ENCODE peak calls at places on chromosomes 13 and 19, in six cellular contexts. W, Y, K, P, J and R are unnamed samples.

GRCh38 chr19:46773018-46773399 is 15.4 kb downstream of the SLC1A5 start:
- DNase-seq in J (no peak), K (no peak), Y (no peak), W (no peak), P (no peak), R (no peak)

GRCh38 chr19:12331211-12331941 is 2.1 kb downstream of the ZNF563 start:
- DNase-seq in K (peak; percentile 29), W (no peak), P (peak; percentile 13), J (no peak), Y (peak; percentile 38), R (no peak)

GRCh38 chr13:77299587-77299986 is 27.3 kb downstream of the MYCBP2 start:
- DNase-seq in K (no peak), Y (no peak), P (no peak), J (no peak), W (no peak), R (no peak)

GRCh38 chr13:110108348-110109139 is 198.4 kb downstream of the COL4A1 start:
- DNase-seq in Y (no peak), K (peak; percentile 81), P (peak; percentile 75), W (peak; percentile 37), J (peak; percentile 94), R (peak; percentile 85)

GRCh38 chr13:109139346-109139745 is 509.9 kb downstream of the MYO16 start:
- DNase-seq in Y (no peak), P (no peak), K (no peak), W (no peak), J (no peak), R (no peak)

GRCh38 chr13:101230271-101230890 is 185.9 kb downstream of the NALCN start:
- DNase-seq in P (no peak), Y (no peak), W (no peak), J (no peak), K (no peak), R (no peak)

GRCh38 chr19:7917292-7918061 is 2.7 kb upstream of the SNAPC2 start:
- DNase-seq in W (peak; percentile 50), Y (peak; percentile 58), K (no peak), P (peak; percentile 86), J (peak; percentile 64), R (peak; percentile 79)

GRCh38 chr13:63206431-63206830 is 1790.8 kb upstream of the PCDH20 start:
- DNase-seq in W (no peak), J (no peak), P (no peak), K (no peak), Y (no peak), R (no peak)

GRCh38 chr19:48806818-48807589 is 3.8 kb downstream of the BCAT2 start:
- DNase-seq in P (peak; percentile 42), Y (no peak), J (peak; percentile 60), W (peak; percentile 92), K (no peak), R (peak; percentile 77)

DNA sequence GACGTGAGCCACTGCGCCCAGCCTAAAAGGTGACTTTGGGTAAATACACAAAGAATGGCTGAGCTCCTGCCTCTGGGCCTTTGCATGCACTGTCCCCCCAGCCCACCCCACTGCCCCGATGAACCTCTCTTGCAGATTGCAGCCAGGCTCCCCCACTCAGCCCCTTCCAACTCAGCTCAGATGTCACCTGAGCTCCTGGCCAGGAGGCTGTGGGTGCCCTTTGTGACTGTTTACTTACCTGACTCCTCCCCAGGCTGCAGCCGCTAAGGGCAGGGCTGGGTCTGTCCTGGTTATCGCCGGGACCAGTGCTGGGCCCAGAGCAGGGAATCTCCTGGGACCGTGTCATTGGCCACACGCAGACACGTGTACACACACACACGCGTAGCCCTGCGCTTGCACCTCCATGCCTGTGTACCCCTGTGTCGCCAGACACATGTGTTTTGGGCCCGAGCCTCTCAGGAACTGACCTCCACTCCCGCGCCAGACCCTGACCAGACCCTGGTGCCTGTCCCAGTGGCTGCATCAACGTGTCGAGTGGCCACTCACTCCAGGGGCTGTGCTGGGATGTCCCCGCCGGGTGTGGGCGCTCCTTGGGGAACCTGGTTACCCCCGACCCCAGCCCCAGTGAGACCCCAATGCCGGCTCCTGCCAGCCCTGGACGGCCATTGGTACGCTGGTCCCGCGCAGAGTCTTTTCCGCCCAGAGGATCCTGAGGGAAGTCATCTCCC is 18.7 kb downstream of the EFNA2 start:
- DNase-seq in K (no peak), P (no peak), W (peak; percentile 86), Y (no peak), J (no peak), R (no peak)
- H3K27ac ChIP-seq in K (no peak overlapping the region), P (no peak overlapping the region), W (no peak overlapping the region), Y (no peak overlapping the region), J (no peak overlapping the region), R (no peak overlapping the region)

DNA sequence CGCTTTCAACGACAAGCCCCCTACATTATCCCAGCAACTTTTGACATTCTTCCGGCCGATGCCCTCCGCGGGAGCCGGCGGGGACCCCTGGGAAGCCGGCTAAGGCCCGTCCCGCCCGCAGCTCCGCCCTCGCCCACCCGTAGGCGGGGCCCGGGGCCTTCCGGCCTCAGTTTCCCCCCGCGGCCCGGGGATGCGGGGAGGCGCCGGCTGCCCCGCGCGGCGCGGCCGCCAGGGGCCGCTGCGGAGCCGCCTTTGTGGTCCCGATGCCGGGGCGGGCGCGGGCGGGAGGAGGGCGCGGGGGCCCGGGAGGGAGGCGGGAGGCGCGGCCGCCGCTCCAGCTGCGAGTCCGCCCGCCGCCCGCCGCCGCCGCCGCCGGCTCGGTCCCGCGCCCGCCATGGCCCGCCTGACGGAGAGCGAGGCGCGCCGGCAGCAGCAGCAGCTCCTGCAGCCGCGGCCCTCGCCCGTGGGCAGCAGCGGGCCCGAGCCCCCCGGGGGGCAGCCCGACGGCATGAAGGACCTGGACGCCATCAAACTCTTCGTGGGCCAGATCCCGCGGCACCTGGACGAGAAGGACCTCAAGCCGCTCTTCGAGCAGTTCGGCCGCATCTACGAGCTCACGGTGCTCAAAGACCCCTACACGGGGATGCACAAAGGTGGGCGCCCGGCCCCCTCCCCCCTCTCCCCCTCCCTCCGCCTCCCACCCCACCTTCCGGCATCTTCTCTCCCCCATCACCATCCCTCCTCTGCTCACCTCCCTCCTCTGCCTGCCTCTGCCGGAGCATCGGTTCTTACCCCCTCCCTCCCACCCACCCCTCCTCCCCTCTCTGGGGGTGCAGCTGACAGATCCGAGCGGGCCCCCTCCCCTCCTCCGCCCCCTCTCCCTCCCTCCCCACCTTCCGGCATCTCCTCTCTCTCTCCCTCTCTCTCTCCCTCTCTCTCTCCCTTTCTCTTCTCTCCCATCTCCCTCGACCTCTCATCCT is at the start of gene CELF5:
- DNase-seq in Y (peak; percentile 56), J (peak; percentile 43), K (peak; percentile 26), W (peak; percentile 15), P (peak; percentile 91), R (peak; percentile 73)
- H3K4me1 ChIP-seq in Y (peaks cover 2% of the 10 kb centered on the region), J (no peaks in the 10 kb centered on the region), K (no peaks in the 10 kb centered on the region), W (no peaks in the 10 kb centered on the region), P (peaks cover 8% of the 10 kb centered on the region), R (no peaks in the 10 kb centered on the region)

GRCh38 chr19:50432221-50432626 is 468 bp upstream of the MYBPC2 start:
- DNase-seq in K (no peak), J (peak; percentile 35), P (peak; percentile 83), W (no peak), Y (no peak), R (peak; percentile 41)
- H3K27ac ChIP-seq in K (peak overlapping the region; percentile 18), J (no peak overlapping the region), P (no peak overlapping the region), W (no peak overlapping the region), Y (no peak overlapping the region), R (peak overlapping the region; percentile 54)

GRCh38 chr19:18205180-18205915 is 1.5 kb upstream of the RAB3A start:
- DNase-seq in P (peak; percentile 77), K (peak; percentile 92), W (peak; percentile 49), J (peak; percentile 77), Y (peak; percentile 67), R (peak; percentile 68)

GRCh38 chr19:18204394-18205179 is 745 bp upstream of the RAB3A start:
- DNase-seq in W (peak; percentile 45), K (no peak), Y (peak; percentile 45), J (no peak), P (peak; percentile 87), R (peak; percentile 77)

GRCh38 chr19:18203408-18203862 is 407 bp downstream of the RAB3A start:
- DNase-seq in P (no peak), W (peak; percentile 46), Y (peak; percentile 59), K (no peak), J (peak; percentile 22), R (peak; percentile 54)

GRCh38 chr19:18203863-18204393 is at the start of gene RAB3A:
- DNase-seq in W (peak; percentile 100), K (peak; percentile 100), J (peak; percentile 100), P (peak; percentile 100), Y (peak; percentile 100), R (peak; percentile 100)

GRCh38 chr19:18202759-18203407 is 959 bp downstream of the RAB3A start:
- DNase-seq in W (peak; percentile 25), K (no peak), Y (peak; percentile 29), J (peak; percentile 29), P (peak; percentile 48), R (peak; percentile 39)
- H3K4me1 ChIP-seq in W (peaks cover 4% of the 10 kb centered on the region), K (peaks cover 21% of the 10 kb centered on the region), Y (peaks cover 17% of the 10 kb centered on the region), J (peaks cover 10% of the 10 kb centered on the region), P (peaks cover 16% of the 10 kb centered on the region), R (peaks cover 12% of the 10 kb centered on the region)

GRCh38 chr19:35905178-35905727 is 2.8 kb downstream of the TYROBP start:
- DNase-seq in J (no peak), Y (no peak), W (no peak), P (no peak), K (no peak), R (peak; percentile 25)

GRCh38 chr19:35902870-35903475 is 644 bp downstream of the HCST start:
- DNase-seq in K (no peak), Y (no peak), P (no peak), W (no peak), J (no peak), R (no peak)

GRCh38 chr19:35901854-35902661 is at the start of gene HCST:
- DNase-seq in J (peak; percentile 12), W (peak; percentile 31), P (no peak), K (no peak), Y (peak; percentile 58), R (peak; percentile 51)

GRCh38 chr19:35904312-35905068 is 2.2 kb downstream of the HCST start:
- DNase-seq in Y (no peak), P (no peak), J (no peak), W (no peak), K (no peak), R (no peak)

GRCh38 chr19:35903550-35904179 is 1.3 kb downstream of the HCST start:
- DNase-seq in W (peak; percentile 71), K (peak; percentile 71), Y (peak; percentile 92), P (peak; percentile 69), J (peak; percentile 73), R (peak; percentile 90)
- H3K27ac ChIP-seq in W (no peak overlapping the region), K (no peak overlapping the region), Y (peak overlapping the region; percentile 85), P (no peak overlapping the region), J (no peak overlapping the region), R (peak overlapping the region; percentile 69)

GRCh38 chr13:97234742-97235141 is 12.6 kb downstream of the MBNL2 start:
- DNase-seq in W (peak; percentile 91), K (no peak), J (no peak), Y (no peak), P (no peak), R (no peak)
- H3K4me1 ChIP-seq in W (peaks cover 35% of the 10 kb centered on the region), K (peaks cover 92% of the 10 kb centered on the region), J (peaks cover 7% of the 10 kb centered on the region), Y (no peaks in the 10 kb centered on the region), P (peaks cover 8% of the 10 kb centered on the region), R (no peaks in the 10 kb centered on the region)